ENCODE peak calls at places on chromosomes 3 and 15, in eight cellular contexts. N is keratinocyte, E is AG09309, L is GM12865, I is fibroblast of the aortic adventitia, W is adrenal gland, V is uterus, C is SJSA1. A is an unnamed sample.

GRCh38 chr3:44476181-44476599 is 1.3 kb downstream of the ZNF445 start:
- DNase-seq in C (no peak), W (no peak), N (no peak), V (no peak), I (peak), L (peak), E (no peak), A (peak)

GRCh38 chr3:134426660-134427181 is 52.5 kb upstream of the AMOTL2 start:
- DNase-seq in I (peak), W (no peak), N (no peak), V (no peak), E (peak), L (no peak), C (peak), A (peak)

GRCh38 chr15:68376447-68377060 is 55.4 kb downstream of the ITGA11 start:
- DNase-seq in L (no peak), W (no peak), N (no peak), I (no peak), C (peak), V (peak), E (no peak), A (no peak)

GRCh38 chr15:80264031-80264430 is 12.0 kb upstream of the CTXND1 start:
- DNase-seq in C (no peak), E (no peak), V (no peak), N (no peak), L (no peak), W (no peak), I (peak), A (peak)

GRCh38 chr3:196287066-196287404 is 491 bp downstream of the PCYT1A start:
- DNase-seq in L (peak), N (no peak), C (no peak), V (no peak), E (no peak), I (peak), W (no peak), A (peak)

GRCh38 chr15:38304486-38304885 is 51.9 kb downstream of the SPRED1 start:
- DNase-seq in I (peak), L (no peak), C (no peak), V (no peak), W (no peak), E (no peak), N (no peak), A (no peak)

GRCh38 chr3:177196473-177197040 is 725 bp downstream of the TBL1XR1 start:
- DNase-seq in L (peak), E (no peak), V (peak), C (no peak), I (peak), N (no peak), W (peak), A (no peak)

GRCh38 chr15:50353999-50354837 is 780 bp downstream of the GABPB1 start:
- DNase-seq in N (peak), L (peak), V (peak), C (peak), E (peak), W (peak), I (peak), A (peak)

GRCh38 chr3:113838631-113839209 is at the start of gene GRAMD1C:
- DNase-seq in C (peak), I (peak), E (peak), W (peak), V (peak), L (peak), N (peak), A (peak)

GRCh38 chr3:113834983-113835382 is 3.6 kb upstream of the GRAMD1C start:
- DNase-seq in V (no peak), W (no peak), N (no peak), E (no peak), I (no peak), C (no peak), L (no peak), A (no peak)

GRCh38 chr3:113844622-113845222 is 6.1 kb downstream of the GRAMD1C start:
- DNase-seq in N (no peak), V (no peak), C (no peak), W (no peak), L (peak), E (no peak), I (peak), A (no peak)

DNA sequence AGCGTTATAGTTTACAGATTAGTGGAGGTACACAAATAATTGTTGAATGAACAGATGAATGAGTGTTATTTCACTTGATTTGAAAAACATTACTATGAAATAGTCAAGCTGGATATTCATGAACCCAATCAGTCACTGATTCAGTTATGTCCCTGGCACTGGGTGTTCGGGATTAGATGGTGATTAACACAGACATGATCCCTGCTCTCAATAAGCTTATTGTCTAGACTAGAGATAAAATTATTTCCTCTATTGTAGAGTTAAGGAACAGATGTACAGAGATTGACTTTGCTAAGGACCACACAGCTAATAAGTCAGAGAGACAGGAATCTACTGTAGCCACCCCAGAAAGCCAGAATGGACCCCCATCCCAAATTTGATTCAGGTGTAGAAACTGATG is 963 bp downstream of the GRAMD1C start:
- DNase-seq in E (no peak), W (no peak), I (no peak), N (no peak), L (no peak), C (no peak), V (no peak), A (no peak)
- H3K4me3 ChIP-seq in E (no peak), W (no peak), I (peak), N (peak), L (peak), C (peak), V (no peak), A (peak)

GRCh38 chr15:49155110-49155833 is at the start of gene COPS2:
- DNase-seq in N (peak), E (peak), V (peak), W (peak), I (peak), L (peak), C (peak), A (peak)
- H3K4me3 ChIP-seq in N (peak), E (peak), V (peak), W (peak), I (peak), L (peak), C (peak), A (peak)

DNA sequence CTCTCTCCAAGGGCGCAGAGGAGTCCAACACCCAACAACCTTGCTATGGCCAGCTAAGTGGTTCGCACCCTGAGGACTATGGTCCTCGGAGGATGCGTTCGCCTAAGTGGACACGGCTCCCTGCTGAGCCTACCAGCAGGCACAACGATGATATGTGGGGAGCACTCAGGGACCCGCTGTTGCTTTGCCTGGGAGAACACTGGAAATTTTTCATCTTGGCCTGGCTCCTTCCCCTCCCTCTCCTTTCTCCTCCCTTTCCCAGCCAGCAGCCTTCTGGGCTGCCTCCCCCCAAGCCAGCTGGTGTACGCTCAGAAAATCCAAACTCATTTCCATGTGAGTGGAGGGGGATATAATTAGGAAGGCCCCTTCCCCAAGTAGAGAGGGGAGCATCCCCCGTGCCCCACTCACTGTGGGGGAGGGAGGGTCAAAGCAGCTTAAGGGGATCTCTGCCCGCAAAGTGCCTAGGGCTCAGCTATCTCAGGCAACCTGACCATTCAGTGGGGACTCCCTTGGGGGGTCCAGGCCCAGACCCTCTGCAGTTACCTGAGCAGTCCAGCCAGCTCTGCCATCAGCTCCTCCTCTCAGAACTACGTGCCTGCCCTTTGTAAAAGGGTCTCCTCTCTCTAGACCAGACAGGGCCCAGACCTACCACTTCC is 630 bp upstream of the SEMA7A start:
- DNase-seq in C (no peak), L (no peak), W (no peak), V (no peak), I (no peak), E (no peak), N (no peak), A (no peak)
- H3K4me3 ChIP-seq in C (peak), L (peak), W (no peak), V (peak), I (peak), E (peak), N (peak), A (peak)

GRCh38 chr15:93862791-93863190 is 368.6 kb upstream of the MCTP2 start:
- DNase-seq in C (no peak), L (no peak), W (peak), N (no peak), I (no peak), E (no peak), V (no peak), A (no peak)
- H3K4me3 ChIP-seq in C (no peak), L (no peak), W (no peak), N (no peak), I (no peak), E (no peak), V (no peak), A (no peak)

DNA sequence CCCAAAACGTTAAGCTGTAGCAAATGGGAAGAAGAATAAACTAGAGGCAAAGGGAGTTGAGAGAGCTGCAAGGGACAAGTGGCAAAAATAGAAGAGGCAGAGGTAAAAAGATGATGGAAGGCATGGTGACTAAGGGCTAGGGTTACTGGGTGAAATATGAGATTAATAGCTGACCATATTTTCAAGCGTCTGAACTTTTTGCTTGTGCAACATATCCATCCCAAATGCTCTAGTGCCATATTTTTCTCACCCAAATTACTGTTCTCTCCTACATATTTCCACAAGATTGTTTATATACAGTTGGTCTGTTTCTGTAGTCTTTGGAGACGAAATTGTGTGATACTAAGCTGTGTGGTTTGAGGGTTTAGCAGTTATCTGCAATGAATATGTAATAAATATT is 145.5 kb downstream of the GMNC start:
- DNase-seq in W (no peak), I (no peak), L (no peak), V (no peak), E (no peak), N (no peak), C (no peak), A (no peak)
- H3K4me3 ChIP-seq in W (no peak), I (no peak), L (no peak), V (no peak), E (no peak), N (no peak), C (no peak), A (no peak)

GRCh38 chr3:171284308-171285075 is 175.7 kb downstream of the TNIK start:
- DNase-seq in E (peak), C (peak), I (peak), V (peak), W (peak), N (no peak), L (peak), A (peak)
- H3K4me3 ChIP-seq in E (no peak), C (no peak), I (no peak), V (no peak), W (no peak), N (no peak), L (peak), A (no peak)

GRCh38 chr3:98326036-98326435 is 27.6 kb upstream of the OR5K4 start:
- DNase-seq in V (no peak), N (no peak), W (no peak), I (no peak), C (no peak), E (no peak), L (no peak), A (no peak)

GRCh38 chr3:98322101-98322500 is 31.6 kb upstream of the OR5K4 start:
- DNase-seq in L (no peak), V (no peak), W (no peak), N (no peak), E (no peak), I (no peak), C (no peak), A (no peak)

GRCh38 chr3:98325055-98325454 is 28.6 kb upstream of the OR5K4 start:
- DNase-seq in I (no peak), N (no peak), V (no peak), L (no peak), W (no peak), E (no peak), C (no peak), A (no peak)

GRCh38 chr3:98322686-98323085 is 31.0 kb upstream of the OR5K4 start:
- DNase-seq in I (no peak), V (no peak), E (no peak), L (no peak), C (no peak), W (no peak), N (no peak), A (no peak)

GRCh38 chr3:98323425-98323824 is 30.2 kb upstream of the OR5K4 start:
- DNase-seq in I (no peak), N (no peak), W (no peak), V (no peak), L (no peak), C (no peak), E (no peak), A (no peak)
- H3K4me3 ChIP-seq in I (no peak), N (no peak), W (no peak), V (no peak), L (no peak), C (no peak), E (no peak), A (no peak)

GRCh38 chr3:110015231-110015963 is 678.1 kb upstream of the DPPA4 start:
- DNase-seq in E (no peak), C (no peak), I (no peak), V (no peak), L (peak), W (no peak), N (no peak), A (no peak)
- H3K4me3 ChIP-seq in E (no peak), C (no peak), I (no peak), V (no peak), L (no peak), W (no peak), N (no peak), A (no peak)

GRCh38 chr15:62888628-62889027 is 153.9 kb upstream of the TPM1 start:
- DNase-seq in E (no peak), V (no peak), N (peak), L (no peak), C (no peak), I (no peak), W (no peak), A (peak)

GRCh38 chr15:62883938-62884479 is 158.5 kb upstream of the TPM1 start:
- DNase-seq in E (peak), N (no peak), I (peak), L (no peak), V (peak), C (no peak), W (no peak), A (peak)

GRCh38 chr15:62889141-62889661 is 153.3 kb upstream of the TPM1 start:
- DNase-seq in V (no peak), I (no peak), E (no peak), W (no peak), L (no peak), N (no peak), C (no peak), A (no peak)

GRCh38 chr15:62887113-62887570 is 155.4 kb upstream of the TPM1 start:
- DNase-seq in C (no peak), N (no peak), L (no peak), I (peak), E (no peak), V (peak), W (no peak), A (peak)

GRCh38 chr15:62886431-62887071 is 156.0 kb upstream of the TPM1 start:
- DNase-seq in E (no peak), C (peak), L (no peak), V (no peak), N (no peak), W (no peak), I (peak), A (peak)
- H3K4me3 ChIP-seq in E (peak), C (peak), L (no peak), V (no peak), N (no peak), W (no peak), I (no peak), A (no peak)

DNA sequence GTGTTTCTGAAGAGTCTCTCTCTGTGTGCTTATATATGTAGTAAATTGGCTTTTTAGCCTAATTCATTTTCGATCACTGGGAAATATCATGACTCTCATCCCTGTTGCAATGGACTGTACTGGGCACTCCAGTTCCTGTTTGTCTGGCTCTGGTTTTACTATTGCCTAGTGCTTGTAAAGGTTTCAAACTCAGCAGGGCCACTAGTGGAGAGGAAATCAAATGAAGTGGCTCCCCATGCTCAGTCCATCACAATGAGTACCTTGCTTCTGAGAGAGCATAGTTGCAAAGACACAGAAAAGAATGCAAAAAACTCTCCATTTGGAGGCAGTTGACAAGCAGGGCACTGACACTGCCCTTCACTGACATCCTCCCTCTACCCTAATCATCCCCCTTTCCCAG is 167.8 kb downstream of the TAFA4 start:
- DNase-seq in L (no peak), C (no peak), E (no peak), W (no peak), I (no peak), V (no peak), N (no peak), A (no peak)
- H3K4me3 ChIP-seq in L (no peak), C (no peak), E (no peak), W (no peak), I (no peak), V (no peak), N (no peak), A (no peak)